ENCODE peak calls at places on chromosomes 11 and 22, in eight cellular contexts. One of them, this sample, is unnamed.

GRCh38 chr11:17989306-17989705 is 23.5 kb downstream of the SERGEF start:
- DNase-seq in K562: no peak
- DNase-seq in HL-60: no peak
- DNase-seq in sigmoid colon: no peak
- DNase-seq in transverse colon: no peak
- DNase-seq in H1: no peak
- DNase-seq in breast epithelium: no peak
- DNase-seq in HCT116: no peak
- DNase-seq in this sample: no peak

GRCh38 chr11:111531687-111532364 is 8.7 kb upstream of the LAYN start:
- DNase-seq in K562: no peak
- DNase-seq in HL-60: peak; percentile 50
- DNase-seq in sigmoid colon: no peak
- DNase-seq in transverse colon: no peak
- DNase-seq in H1: no peak
- DNase-seq in breast epithelium: no peak
- DNase-seq in HCT116: peak; percentile 3
- DNase-seq in this sample: no peak

GRCh38 chr11:103420593-103420992 is 311.4 kb downstream of the DYNC2H1 start:
- DNase-seq in K562: no peak
- DNase-seq in HL-60: no peak
- DNase-seq in sigmoid colon: no peak
- DNase-seq in transverse colon: no peak
- DNase-seq in H1: no peak
- DNase-seq in breast epithelium: no peak
- DNase-seq in HCT116: no peak
- DNase-seq in this sample: no peak

GRCh38 chr11:76604652-76605241 is 65.8 kb downstream of the LRRC32 start:
- DNase-seq in K562: no peak
- DNase-seq in HL-60: no peak
- DNase-seq in sigmoid colon: peak; percentile 91
- DNase-seq in transverse colon: peak; percentile 44
- DNase-seq in H1: no peak
- DNase-seq in breast epithelium: no peak
- DNase-seq in HCT116: no peak
- DNase-seq in this sample: no peak

GRCh38 chr22:29225422-29226090 is 19.9 kb downstream of the EMID1 start:
- DNase-seq in K562: no peak
- DNase-seq in HL-60: peak; percentile 48
- DNase-seq in sigmoid colon: peak; percentile 76
- DNase-seq in transverse colon: peak; percentile 33
- DNase-seq in H1: no peak
- DNase-seq in breast epithelium: no peak
- DNase-seq in HCT116: no peak
- DNase-seq in this sample: no peak

GRCh38 chr11:119198925-119199324 is 7.2 kb upstream of the CBL start:
- DNase-seq in K562: no peak
- DNase-seq in HL-60: no peak
- DNase-seq in sigmoid colon: peak; percentile 41
- DNase-seq in transverse colon: no peak
- DNase-seq in H1: no peak
- DNase-seq in breast epithelium: peak; percentile 7
- DNase-seq in HCT116: no peak
- DNase-seq in this sample: no peak

GRCh38 chr11:11770274-11770673 is 71.5 kb upstream of the USP47 start:
- DNase-seq in K562: no peak
- DNase-seq in HL-60: no peak
- DNase-seq in sigmoid colon: no peak
- DNase-seq in transverse colon: no peak
- DNase-seq in H1: no peak
- DNase-seq in breast epithelium: no peak
- DNase-seq in HCT116: no peak
- DNase-seq in this sample: no peak

GRCh38 chr11:64685536-64685935 is 37.5 kb downstream of the NRXN2 start:
- DNase-seq in K562: no peak
- DNase-seq in HL-60: no peak
- DNase-seq in sigmoid colon: no peak
- DNase-seq in transverse colon: no peak
- DNase-seq in H1: no peak
- DNase-seq in breast epithelium: no peak
- DNase-seq in HCT116: no peak
- DNase-seq in this sample: no peak

GRCh38 chr11:249062-249461 is 12.3 kb downstream of the PSMD13 start:
- DNase-seq in K562: no peak
- DNase-seq in HL-60: no peak
- DNase-seq in sigmoid colon: no peak
- DNase-seq in transverse colon: no peak
- DNase-seq in H1: peak; percentile 11
- DNase-seq in breast epithelium: no peak
- DNase-seq in HCT116: no peak
- DNase-seq in this sample: no peak

GRCh38 chr22:24937114-24937513 is 9.4 kb downstream of the LHFPL7 start:
- DNase-seq in K562: peak; percentile 4
- DNase-seq in HL-60: peak; percentile 12
- DNase-seq in sigmoid colon: no peak
- DNase-seq in transverse colon: no peak
- DNase-seq in H1: no peak
- DNase-seq in breast epithelium: no peak
- DNase-seq in HCT116: no peak
- DNase-seq in this sample: no peak

GRCh38 chr11:75445315-75445953 is 12.4 kb upstream of the KLHL35 start:
- DNase-seq in K562: peak; percentile 80
- DNase-seq in HL-60: peak; percentile 52
- DNase-seq in sigmoid colon: peak; percentile 81
- DNase-seq in transverse colon: peak; percentile 77
- DNase-seq in H1: peak; percentile 95
- DNase-seq in breast epithelium: peak; percentile 78
- DNase-seq in HCT116: peak; percentile 22
- DNase-seq in this sample: no peak

GRCh38 chr11:102280237-102280833 is 36.9 kb upstream of the BIRC3 start:
- DNase-seq in K562: no peak
- DNase-seq in HL-60: no peak
- DNase-seq in sigmoid colon: no peak
- DNase-seq in transverse colon: peak; percentile 37
- DNase-seq in H1: no peak
- DNase-seq in breast epithelium: no peak
- DNase-seq in HCT116: no peak
- DNase-seq in this sample: no peak

GRCh38 chr11:110097459-110098012 is 4.3 kb downstream of the ZC3H12C start:
- DNase-seq in K562: peak; percentile 32
- DNase-seq in HL-60: no peak
- DNase-seq in sigmoid colon: no peak
- DNase-seq in transverse colon: no peak
- DNase-seq in H1: no peak
- DNase-seq in breast epithelium: no peak
- DNase-seq in HCT116: no peak
- DNase-seq in this sample: no peak

GRCh38 chr22:46100401-46101105 is 49.8 kb upstream of the PPARA start:
- DNase-seq in K562: no peak
- DNase-seq in HL-60: no peak
- DNase-seq in sigmoid colon: no peak
- DNase-seq in transverse colon: no peak
- DNase-seq in H1: no peak
- DNase-seq in breast epithelium: no peak
- DNase-seq in HCT116: no peak
- DNase-seq in this sample: no peak

GRCh38 chr22:46102752-46103151 is 47.6 kb upstream of the PPARA start:
- DNase-seq in K562: no peak
- DNase-seq in HL-60: no peak
- DNase-seq in sigmoid colon: no peak
- DNase-seq in transverse colon: no peak
- DNase-seq in H1: no peak
- DNase-seq in breast epithelium: no peak
- DNase-seq in HCT116: no peak
- DNase-seq in this sample: no peak

GRCh38 chr22:46103664-46104063 is 46.7 kb upstream of the PPARA start:
- DNase-seq in K562: no peak
- DNase-seq in HL-60: no peak
- DNase-seq in sigmoid colon: no peak
- DNase-seq in transverse colon: no peak
- DNase-seq in H1: no peak
- DNase-seq in breast epithelium: no peak
- DNase-seq in HCT116: no peak
- DNase-seq in this sample: no peak

GRCh38 chr22:46103181-46103580 is 47.1 kb upstream of the PPARA start:
- DNase-seq in K562: no peak
- DNase-seq in HL-60: no peak
- DNase-seq in sigmoid colon: no peak
- DNase-seq in transverse colon: no peak
- DNase-seq in H1: no peak
- DNase-seq in breast epithelium: no peak
- DNase-seq in HCT116: no peak
- DNase-seq in this sample: no peak

GRCh38 chr22:46102159-46102558 is 48.2 kb upstream of the PPARA start:
- DNase-seq in K562: no peak
- DNase-seq in HL-60: no peak
- DNase-seq in sigmoid colon: no peak
- DNase-seq in transverse colon: no peak
- DNase-seq in H1: no peak
- DNase-seq in breast epithelium: no peak
- DNase-seq in HCT116: no peak
- DNase-seq in this sample: no peak
- TF ChIP-seq POLR2AphosphoS5 in K562: no peak
- TF ChIP-seq POLR2AphosphoS5 in HL-60: no peak
- TF ChIP-seq POLR2AphosphoS5 in sigmoid colon: no peak
- TF ChIP-seq POLR2AphosphoS5 in transverse colon: no peak
- TF ChIP-seq POLR2AphosphoS5 in H1: no peak
- TF ChIP-seq POLR2AphosphoS5 in breast epithelium: no peak
- TF ChIP-seq POLR2AphosphoS5 in HCT116: no peak
- TF ChIP-seq POLR2AphosphoS5 in this sample: no peak

DNA sequence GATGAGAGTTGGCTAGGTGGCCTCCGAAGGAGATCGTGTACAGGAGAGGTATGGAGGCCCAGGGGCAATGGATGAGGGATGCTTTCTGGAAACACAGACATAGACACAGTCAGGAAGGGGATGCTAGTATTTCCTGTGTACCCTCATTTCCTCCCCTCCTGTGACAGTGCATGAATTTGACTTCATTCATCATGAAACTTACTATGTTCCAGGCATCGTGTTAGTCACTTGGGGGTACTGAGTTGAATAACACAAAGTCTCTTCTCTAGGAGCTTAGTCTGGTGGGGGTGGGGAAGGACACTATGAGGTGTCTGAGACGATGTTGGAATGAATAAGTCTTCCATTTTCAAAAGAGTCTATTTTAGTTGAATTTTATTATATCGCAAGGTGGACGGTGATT is 32.6 kb downstream of the LDLRAD3 start:
- DNase-seq in K562: no peak
- DNase-seq in HL-60: no peak
- DNase-seq in sigmoid colon: no peak
- DNase-seq in transverse colon: no peak
- DNase-seq in H1: no peak
- DNase-seq in breast epithelium: no peak
- DNase-seq in HCT116: no peak
- DNase-seq in this sample: no peak
- TF ChIP-seq POLR2AphosphoS5 in K562: no peak
- TF ChIP-seq POLR2AphosphoS5 in HL-60: no peak
- TF ChIP-seq POLR2AphosphoS5 in sigmoid colon: no peak
- TF ChIP-seq POLR2AphosphoS5 in transverse colon: no peak
- TF ChIP-seq POLR2AphosphoS5 in H1: no peak
- TF ChIP-seq POLR2AphosphoS5 in breast epithelium: no peak
- TF ChIP-seq POLR2AphosphoS5 in HCT116: no peak
- TF ChIP-seq POLR2AphosphoS5 in this sample: no peak

GRCh38 chr22:40213478-40213877 is 35.8 kb downstream of the TNRC6B start:
- DNase-seq in K562: no peak
- DNase-seq in HL-60: no peak
- DNase-seq in sigmoid colon: no peak
- DNase-seq in transverse colon: no peak
- DNase-seq in H1: no peak
- DNase-seq in breast epithelium: no peak
- DNase-seq in HCT116: no peak
- DNase-seq in this sample: peak; percentile 83
- TF ChIP-seq POLR2AphosphoS5 in K562: no peak
- TF ChIP-seq POLR2AphosphoS5 in HL-60: no peak
- TF ChIP-seq POLR2AphosphoS5 in sigmoid colon: no peak
- TF ChIP-seq POLR2AphosphoS5 in transverse colon: no peak
- TF ChIP-seq POLR2AphosphoS5 in H1: no peak
- TF ChIP-seq POLR2AphosphoS5 in breast epithelium: no peak
- TF ChIP-seq POLR2AphosphoS5 in HCT116: no peak
- TF ChIP-seq POLR2AphosphoS5 in this sample: no peak

GRCh38 chr11:6475936-6476335 is 2.2 kb upstream of the TRIM3 start:
- DNase-seq in K562: peak; percentile 24
- DNase-seq in HL-60: no peak
- DNase-seq in sigmoid colon: no peak
- DNase-seq in transverse colon: no peak
- DNase-seq in H1: peak; percentile 46
- DNase-seq in breast epithelium: peak; percentile 74
- DNase-seq in HCT116: no peak
- DNase-seq in this sample: no peak

GRCh38 chr11:6474806-6475500 is 1.2 kb upstream of the TRIM3 start:
- DNase-seq in K562: peak; percentile 12
- DNase-seq in HL-60: no peak
- DNase-seq in sigmoid colon: no peak
- DNase-seq in transverse colon: no peak
- DNase-seq in H1: no peak
- DNase-seq in breast epithelium: no peak
- DNase-seq in HCT116: no peak
- DNase-seq in this sample: no peak

GRCh38 chr11:6474423-6474792 is 667 bp upstream of the TRIM3 start:
- DNase-seq in K562: no peak
- DNase-seq in HL-60: no peak
- DNase-seq in sigmoid colon: no peak
- DNase-seq in transverse colon: no peak
- DNase-seq in H1: no peak
- DNase-seq in breast epithelium: no peak
- DNase-seq in HCT116: no peak
- DNase-seq in this sample: no peak

GRCh38 chr11:6472934-6473333 is 807 bp downstream of the TRIM3 start:
- DNase-seq in K562: no peak
- DNase-seq in HL-60: no peak
- DNase-seq in sigmoid colon: no peak
- DNase-seq in transverse colon: no peak
- DNase-seq in H1: no peak
- DNase-seq in breast epithelium: no peak
- DNase-seq in HCT116: no peak
- DNase-seq in this sample: no peak

DNA sequence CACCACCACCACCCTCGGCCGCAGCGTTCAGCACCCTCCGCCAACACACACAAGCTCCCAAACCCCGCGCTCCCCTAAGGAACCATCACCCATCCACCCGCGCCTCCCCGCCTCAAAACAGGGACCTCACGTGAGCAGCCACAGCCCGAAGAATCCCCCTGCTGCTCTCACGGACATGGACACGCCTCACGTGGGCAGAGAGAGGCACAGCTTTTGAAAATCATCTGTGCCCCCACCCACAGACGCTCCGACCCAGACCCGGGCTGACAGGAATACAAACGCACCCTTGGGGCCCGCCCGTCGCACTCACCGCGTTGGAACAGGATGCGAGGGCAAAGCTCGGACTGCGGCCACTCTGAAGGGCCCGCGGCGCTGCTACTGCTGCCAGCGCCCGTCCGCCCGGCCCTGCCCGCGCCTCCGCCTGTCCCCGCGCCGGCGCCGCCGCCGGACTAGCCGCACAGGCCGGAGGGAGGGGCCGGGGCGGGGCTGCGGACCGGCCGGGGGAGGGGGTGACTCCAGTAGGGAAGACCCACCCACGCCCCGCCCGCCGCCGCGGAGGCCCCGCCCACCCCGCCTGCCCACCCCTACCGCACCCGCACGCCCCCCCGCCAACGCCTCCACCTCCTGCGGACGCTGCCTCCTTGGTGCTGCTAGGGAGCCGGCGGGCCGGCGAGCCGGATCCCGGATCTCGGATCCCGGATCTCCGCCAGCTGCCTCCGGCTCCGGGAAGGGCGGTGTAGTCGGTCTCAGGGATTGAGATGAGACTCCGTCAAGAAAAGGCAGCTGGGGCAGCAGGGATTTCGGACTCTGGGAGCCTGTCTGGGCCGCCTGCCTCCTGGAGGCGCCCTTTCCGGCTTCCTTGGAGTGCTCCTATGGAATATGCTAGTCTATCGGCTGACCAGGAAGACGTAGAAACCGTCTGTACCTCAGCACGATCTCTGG is at the start of gene TRIM3:
- DNase-seq in K562: peak; percentile 86
- DNase-seq in HL-60: peak; percentile 54
- DNase-seq in sigmoid colon: peak; percentile 97
- DNase-seq in transverse colon: peak; percentile 96
- DNase-seq in H1: peak; percentile 88
- DNase-seq in breast epithelium: peak; percentile 96
- DNase-seq in HCT116: peak; percentile 60
- DNase-seq in this sample: no peak
- TF ChIP-seq POLR2AphosphoS5 in K562: no peak
- TF ChIP-seq POLR2AphosphoS5 in HL-60: no peak
- TF ChIP-seq POLR2AphosphoS5 in sigmoid colon: no peak
- TF ChIP-seq POLR2AphosphoS5 in transverse colon: peak; percentile 58
- TF ChIP-seq POLR2AphosphoS5 in H1: peak; percentile 19
- TF ChIP-seq POLR2AphosphoS5 in breast epithelium: peak; percentile 23
- TF ChIP-seq POLR2AphosphoS5 in HCT116: peak; percentile 79
- TF ChIP-seq POLR2AphosphoS5 in this sample: peak; percentile 67

This sample was measured in SK-N-MC.